ENCODE peak calls at places on chromosomes 16 and 17, in ten cellular contexts. Z is spleen, W is AG09309, X is GM10248, D is fibroblast of pulmonary artery, V is PC-3, I is endothelial cell, P is upper lobe of right lung, F is B cell, Q is stomach. H is an unnamed sample.

GRCh38 chr17:7133916-7134315 is 19.3 kb upstream of the ASGR2 start:
- DNase-seq in Z (peak; percentile 70), W (no peak), X (no peak), D (no peak), V (no peak), I (no peak), P (no peak), F (no peak), Q (no peak), H (no peak)

GRCh38 chr17:9151091-9151490 is 129.8 kb downstream of the NTN1 start:
- DNase-seq in Z (no peak), W (no peak), X (no peak), D (no peak), V (no peak), I (no peak), P (no peak), F (no peak), Q (no peak), H (no peak)

GRCh38 chr17:72691017-72691416 is 401.5 kb downstream of the SLC39A11 start:
- DNase-seq in Z (no peak), W (no peak), X (no peak), D (no peak), V (peak; percentile 34), I (no peak), P (no peak), F (no peak), Q (no peak), H (no peak)

GRCh38 chr17:4393806-4394205 is 27.3 kb upstream of the UBE2G1 start:
- DNase-seq in Z (no peak), W (no peak), X (no peak), D (no peak), V (no peak), I (no peak), P (no peak), F (no peak), Q (no peak), H (no peak)

GRCh38 chr17:37608369-37609169 is 649 bp downstream of the SYNRG start:
- DNase-seq in Z (no peak), W (no peak), X (peak; percentile 28), D (peak; percentile 41), V (peak; percentile 2), I (peak; percentile 64), P (no peak), F (peak; percentile 41), Q (peak; percentile 26), H (no peak)

GRCh38 chr17:16470302-16470701 is 21.7 kb downstream of the LRRC75A start:
- DNase-seq in Z (no peak), W (no peak), X (no peak), D (no peak), V (no peak), I (no peak), P (no peak), F (no peak), Q (no peak), H (no peak)

GRCh38 chr16:15597135-15597534 is 45.8 kb downstream of the MARF1 start:
- DNase-seq in Z (no peak), W (no peak), X (no peak), D (no peak), V (no peak), I (no peak), P (no peak), F (no peak), Q (no peak), H (no peak)

GRCh38 chr17:82257473-82257872 is 16.0 kb downstream of the CSNK1D start:
- DNase-seq in Z (peak; percentile 82), W (no peak), X (no peak), D (peak; percentile 43), V (no peak), I (no peak), P (no peak), F (no peak), Q (peak; percentile 79), H (no peak)

GRCh38 chr17:66357037-66357436 is 54.6 kb downstream of the PRKCA start:
- DNase-seq in Z (no peak), W (no peak), X (no peak), D (peak; percentile 33), V (peak; percentile 30), I (no peak), P (no peak), F (no peak), Q (no peak), H (no peak)

GRCh38 chr17:10812674-10813073 is 8.8 kb upstream of the TMEM238L start:
- DNase-seq in Z (no peak), W (no peak), X (no peak), D (no peak), V (no peak), I (no peak), P (no peak), F (no peak), Q (peak; percentile 94), H (no peak)

GRCh38 chr16:79645701-79646100 is 45.2 kb upstream of the MAF start:
- DNase-seq in Z (no peak), W (no peak), X (no peak), D (no peak), V (no peak), I (no peak), P (no peak), F (no peak), Q (no peak), H (no peak)

GRCh38 chr16:67199011-67199807 is at the start of gene ELMO3:
- DNase-seq in Z (no peak), W (no peak), X (no peak), D (no peak), V (no peak), I (peak; percentile 71), P (peak; percentile 87), F (no peak), Q (peak; percentile 86), H (no peak)
- TF ChIP-seq CTCF in Z (peak; percentile 34), W (peak; percentile 21), X (no peak), D (peak; percentile 16), V (no peak), I (peak; percentile 66), P (peak; percentile 32), F (no peak), Q (no peak), H (peak; percentile 56)

GRCh38 chr16:62213763-62214162 is 177.5 kb upstream of the CDH8 start:
- DNase-seq in Z (no peak), W (no peak), X (no peak), D (no peak), V (no peak), I (peak; percentile 19), P (no peak), F (no peak), Q (no peak), H (no peak)
- TF ChIP-seq CTCF in Z (no peak), W (no peak), X (no peak), D (no peak), V (peak; percentile 22), I (peak; percentile 66), P (no peak), F (no peak), Q (no peak), H (peak; percentile 43)

DNA sequence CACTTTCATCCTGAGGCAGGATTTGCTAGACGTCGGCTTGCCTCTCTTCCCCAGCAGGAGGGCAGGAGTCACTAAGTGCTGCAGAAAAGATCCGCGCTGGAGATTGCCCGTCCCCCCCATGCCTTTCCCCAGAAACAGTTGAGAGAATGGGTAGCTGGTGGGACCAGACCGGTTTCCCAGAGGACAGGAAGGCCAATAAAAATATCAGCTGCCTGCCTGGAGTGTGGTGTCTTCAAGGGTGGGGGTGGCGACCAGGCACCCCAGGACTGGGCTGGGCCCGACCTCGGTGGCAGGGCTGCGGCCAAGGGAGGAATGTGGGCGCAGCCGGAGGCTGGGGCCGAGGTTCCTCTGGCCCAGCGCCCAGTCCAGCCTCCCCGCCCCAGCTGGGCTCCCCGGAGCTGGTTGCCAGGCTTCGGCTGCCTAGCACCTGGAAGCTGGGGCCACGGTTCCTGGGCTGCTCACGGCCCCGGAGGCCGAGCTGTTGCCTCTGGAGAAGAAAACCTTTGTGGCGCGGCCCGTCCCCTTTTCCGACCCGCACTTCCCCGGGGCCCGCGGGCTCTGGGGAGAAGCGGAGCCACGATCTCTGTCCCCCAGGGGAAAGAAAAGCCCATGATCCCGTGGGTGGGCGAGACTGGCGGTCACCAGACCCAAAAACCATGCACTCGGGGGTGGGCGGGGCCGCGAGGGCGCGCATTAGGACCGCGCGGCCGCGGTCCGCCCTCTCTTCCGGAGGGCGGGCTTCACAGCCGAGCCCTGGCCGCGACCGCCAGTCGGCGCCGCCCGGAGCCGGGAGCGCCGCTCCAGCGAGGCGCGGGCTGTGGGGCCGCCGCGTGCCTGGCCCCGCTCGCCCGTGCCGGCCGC is at the start of gene TRAF4:
- DNase-seq in Z (peak; percentile 95), W (peak; percentile 78), X (peak; percentile 89), D (peak; percentile 75), V (peak; percentile 80), I (peak; percentile 77), P (peak; percentile 93), F (peak; percentile 88), Q (peak; percentile 89), H (peak; percentile 85)
- TF ChIP-seq CTCF in Z (peak; percentile 57), W (no peak), X (no peak), D (no peak), V (no peak), I (no peak), P (no peak), F (no peak), Q (no peak), H (peak; percentile 38)

GRCh38 chr17:61221597-61222471 is 177.8 kb upstream of the TBX2 start:
- DNase-seq in Z (no peak), W (no peak), X (no peak), D (no peak), V (no peak), I (no peak), P (no peak), F (no peak), Q (no peak), H (no peak)
- TF ChIP-seq CTCF in Z (no peak), W (no peak), X (no peak), D (no peak), V (no peak), I (no peak), P (no peak), F (no peak), Q (no peak), H (no peak)

DNA sequence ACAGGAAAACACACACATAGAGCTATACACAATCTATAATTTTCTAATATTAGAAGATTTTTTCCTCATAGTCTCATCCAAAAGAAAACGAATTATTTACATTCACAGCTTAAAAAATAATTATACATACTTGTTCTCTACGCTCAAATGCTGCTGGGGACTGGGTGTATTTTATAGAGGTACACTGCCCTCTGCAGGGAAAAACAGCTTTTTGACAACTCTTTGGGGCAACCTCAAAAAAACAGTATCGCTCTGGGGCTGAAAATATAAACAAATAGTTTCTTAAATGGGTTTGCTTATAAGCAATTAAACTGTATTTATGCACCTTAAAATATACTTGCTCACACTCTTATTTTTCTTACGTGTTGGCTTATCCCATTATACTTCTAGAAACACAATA is 261.8 kb upstream of the PSMD7 start:
- DNase-seq in Z (no peak), W (no peak), X (peak; percentile 10), D (peak; percentile 28), V (peak; percentile 36), I (peak; percentile 26), P (no peak), F (no peak), Q (no peak), H (no peak)
- TF ChIP-seq CTCF in Z (no peak), W (peak; percentile 43), X (peak; percentile 23), D (peak; percentile 40), V (peak; percentile 55), I (peak; percentile 24), P (peak; percentile 31), F (no peak), Q (no peak), H (peak; percentile 81)